ENCODE peak calls at places on chromosomes 13 and 19, in nine cellular contexts. One of them, this sample, is unnamed.

GRCh38 chr13:30256713-30257432 is 50.5 kb downstream of the KATNAL1 start:
- DNase-seq in heart left ventricle: no peak
- DNase-seq in breast epithelium: no peak
- DNase-seq in stimulated activated CD4-positive, alpha-beta T cell treated with anti-CD3 and anti-CD28 coated beads, Interleukin-4, amount 100 ng/mL, for 1 hour: no peak
- DNase-seq in fibroblast of gingiva: peak; percentile 9
- DNase-seq in iPS-NIHi11: no peak
- DNase-seq in activated T-cell treated with anti-CD3 and anti-CD28 coated beads, Interleukin-2, amount 50 U/mL, for 48 hours: no peak
- DNase-seq in hypothalamus: no peak
- DNase-seq in SHP77 treated with DMSO at 0.1 percent for 48 hours: no peak
- DNase-seq in this sample: no peak

GRCh38 chr13:30696278-30697176 is 38.8 kb upstream of the ALOX5AP start:
- DNase-seq in heart left ventricle: peak; percentile 77
- DNase-seq in breast epithelium: no peak
- DNase-seq in stimulated activated CD4-positive, alpha-beta T cell treated with anti-CD3 and anti-CD28 coated beads, Interleukin-4, amount 100 ng/mL, for 1 hour: no peak
- DNase-seq in fibroblast of gingiva: no peak
- DNase-seq in iPS-NIHi11: no peak
- DNase-seq in activated T-cell treated with anti-CD3 and anti-CD28 coated beads, Interleukin-2, amount 50 U/mL, for 48 hours: no peak
- DNase-seq in hypothalamus: peak; percentile 22
- DNase-seq in SHP77 treated with DMSO at 0.1 percent for 48 hours: no peak
- DNase-seq in this sample: peak; percentile 29

GRCh38 chr19:48393559-48394330 is at the start of gene GRIN2D:
- DNase-seq in heart left ventricle: no peak
- DNase-seq in breast epithelium: no peak
- DNase-seq in stimulated activated CD4-positive, alpha-beta T cell treated with anti-CD3 and anti-CD28 coated beads, Interleukin-4, amount 100 ng/mL, for 1 hour: no peak
- DNase-seq in fibroblast of gingiva: peak; percentile 32
- DNase-seq in iPS-NIHi11: no peak
- DNase-seq in activated T-cell treated with anti-CD3 and anti-CD28 coated beads, Interleukin-2, amount 50 U/mL, for 48 hours: peak; percentile 49
- DNase-seq in hypothalamus: peak; percentile 25
- DNase-seq in SHP77 treated with DMSO at 0.1 percent for 48 hours: no peak
- DNase-seq in this sample: peak; percentile 54

GRCh38 chr19:8611890-8612806 is 1.6 kb upstream of the ADAMTS10 start:
- DNase-seq in heart left ventricle: peak; percentile 89
- DNase-seq in breast epithelium: no peak
- DNase-seq in stimulated activated CD4-positive, alpha-beta T cell treated with anti-CD3 and anti-CD28 coated beads, Interleukin-4, amount 100 ng/mL, for 1 hour: no peak
- DNase-seq in fibroblast of gingiva: no peak
- DNase-seq in iPS-NIHi11: no peak
- DNase-seq in activated T-cell treated with anti-CD3 and anti-CD28 coated beads, Interleukin-2, amount 50 U/mL, for 48 hours: no peak
- DNase-seq in hypothalamus: no peak
- DNase-seq in SHP77 treated with DMSO at 0.1 percent for 48 hours: no peak
- DNase-seq in this sample: no peak

GRCh38 chr19:6014551-6015135 is 36.7 kb upstream of the RANBP3 start:
- DNase-seq in heart left ventricle: no peak
- DNase-seq in breast epithelium: no peak
- DNase-seq in stimulated activated CD4-positive, alpha-beta T cell treated with anti-CD3 and anti-CD28 coated beads, Interleukin-4, amount 100 ng/mL, for 1 hour: no peak
- DNase-seq in fibroblast of gingiva: no peak
- DNase-seq in iPS-NIHi11: no peak
- DNase-seq in activated T-cell treated with anti-CD3 and anti-CD28 coated beads, Interleukin-2, amount 50 U/mL, for 48 hours: no peak
- DNase-seq in hypothalamus: no peak
- DNase-seq in SHP77 treated with DMSO at 0.1 percent for 48 hours: no peak
- DNase-seq in this sample: no peak

GRCh38 chr19:18253716-18254115 is 20.5 kb downstream of the IQCN start:
- DNase-seq in heart left ventricle: no peak
- DNase-seq in breast epithelium: no peak
- DNase-seq in stimulated activated CD4-positive, alpha-beta T cell treated with anti-CD3 and anti-CD28 coated beads, Interleukin-4, amount 100 ng/mL, for 1 hour: no peak
- DNase-seq in fibroblast of gingiva: no peak
- DNase-seq in iPS-NIHi11: no peak
- DNase-seq in activated T-cell treated with anti-CD3 and anti-CD28 coated beads, Interleukin-2, amount 50 U/mL, for 48 hours: no peak
- DNase-seq in hypothalamus: no peak
- DNase-seq in SHP77 treated with DMSO at 0.1 percent for 48 hours: no peak
- DNase-seq in this sample: no peak

GRCh38 chr19:33282036-33282686 is 20.2 kb downstream of the CEBPA start:
- DNase-seq in heart left ventricle: no peak
- DNase-seq in breast epithelium: no peak
- DNase-seq in stimulated activated CD4-positive, alpha-beta T cell treated with anti-CD3 and anti-CD28 coated beads, Interleukin-4, amount 100 ng/mL, for 1 hour: no peak
- DNase-seq in fibroblast of gingiva: no peak
- DNase-seq in iPS-NIHi11: no peak
- DNase-seq in activated T-cell treated with anti-CD3 and anti-CD28 coated beads, Interleukin-2, amount 50 U/mL, for 48 hours: no peak
- DNase-seq in hypothalamus: no peak
- DNase-seq in SHP77 treated with DMSO at 0.1 percent for 48 hours: no peak
- DNase-seq in this sample: no peak

GRCh38 chr13:109273326-109273751 is 513.0 kb downstream of the IRS2 start:
- DNase-seq in heart left ventricle: no peak
- DNase-seq in breast epithelium: no peak
- DNase-seq in stimulated activated CD4-positive, alpha-beta T cell treated with anti-CD3 and anti-CD28 coated beads, Interleukin-4, amount 100 ng/mL, for 1 hour: no peak
- DNase-seq in fibroblast of gingiva: peak; percentile 28
- DNase-seq in iPS-NIHi11: no peak
- DNase-seq in activated T-cell treated with anti-CD3 and anti-CD28 coated beads, Interleukin-2, amount 50 U/mL, for 48 hours: no peak
- DNase-seq in hypothalamus: no peak
- DNase-seq in SHP77 treated with DMSO at 0.1 percent for 48 hours: no peak
- DNase-seq in this sample: no peak

GRCh38 chr13:78137404-78138142 is 218.9 kb upstream of the EDNRB start:
- DNase-seq in heart left ventricle: no peak
- DNase-seq in breast epithelium: no peak
- DNase-seq in stimulated activated CD4-positive, alpha-beta T cell treated with anti-CD3 and anti-CD28 coated beads, Interleukin-4, amount 100 ng/mL, for 1 hour: no peak
- DNase-seq in fibroblast of gingiva: peak; percentile 60
- DNase-seq in iPS-NIHi11: peak; percentile 61
- DNase-seq in activated T-cell treated with anti-CD3 and anti-CD28 coated beads, Interleukin-2, amount 50 U/mL, for 48 hours: peak; percentile 36
- DNase-seq in hypothalamus: no peak
- DNase-seq in SHP77 treated with DMSO at 0.1 percent for 48 hours: peak; percentile 30
- DNase-seq in this sample: peak; percentile 42

GRCh38 chr13:20191902-20192469 is 752 bp downstream of the GJB2 start:
- DNase-seq in heart left ventricle: no peak
- DNase-seq in breast epithelium: no peak
- DNase-seq in stimulated activated CD4-positive, alpha-beta T cell treated with anti-CD3 and anti-CD28 coated beads, Interleukin-4, amount 100 ng/mL, for 1 hour: no peak
- DNase-seq in fibroblast of gingiva: no peak
- DNase-seq in iPS-NIHi11: peak; percentile 47
- DNase-seq in activated T-cell treated with anti-CD3 and anti-CD28 coated beads, Interleukin-2, amount 50 U/mL, for 48 hours: peak; percentile 40
- DNase-seq in hypothalamus: peak; percentile 13
- DNase-seq in SHP77 treated with DMSO at 0.1 percent for 48 hours: no peak
- DNase-seq in this sample: no peak

This sample was measured in endothelial cell.